ENCODE peak calls at places on chromosomes 16 and 17, in four cellular contexts. Z is HL-60, X is GM12878, G is K562. O is an unnamed sample.

GRCh38 chr17:40327735-40328385 is 18.9 kb downstream of the RARA start:
- DNase-seq in Z (no peak), X (no peak), G (no peak), O (no peak)

GRCh38 chr16:77951788-77952187 is 70.6 kb upstream of the CLEC3A start:
- DNase-seq in Z (no peak), X (peak), G (peak), O (peak)

GRCh38 chr17:58308985-58309917 is 19.3 kb downstream of the TSPOAP1 start:
- DNase-seq in Z (no peak), X (no peak), G (no peak), O (peak)

GRCh38 chr16:89312194-89312593 is 94.7 kb downstream of the ZNF778 start:
- DNase-seq in Z (no peak), X (no peak), G (no peak), O (no peak)

GRCh38 chr16:81440888-81441663 is 3.5 kb upstream of the CMIP start:
- DNase-seq in Z (no peak), X (no peak), G (no peak), O (no peak)

GRCh38 chr16:54847207-54847606 is 83.5 kb upstream of the IRX5 start:
- DNase-seq in Z (no peak), X (no peak), G (no peak), O (no peak)

GRCh38 chr17:11298401-11298800 is 57.4 kb downstream of the SHISA6 start:
- DNase-seq in Z (no peak), X (no peak), G (no peak), O (no peak)

GRCh38 chr16:27749547-27749875 is 199.6 kb downstream of the KATNIP start:
- DNase-seq in Z (no peak), X (no peak), G (no peak), O (no peak)

GRCh38 chr16:65200857-65201256 is 79.0 kb upstream of the CDH11 start:
- DNase-seq in Z (no peak), X (no peak), G (no peak), O (no peak)

GRCh38 chr17:43418441-43419374 is 19.9 kb downstream of the ARL4D start:
- DNase-seq in Z (peak), X (no peak), G (peak), O (no peak)
- TF ChIP-seq POLR2AphosphoS5 in Z (no peak), X (no peak), G (no peak), O (no peak)

GRCh38 chr17:59650642-59651041 is 30.9 kb downstream of the CLTC start:
- DNase-seq in Z (no peak), X (no peak), G (no peak), O (no peak)
- TF ChIP-seq SPI1 in Z (no peak), X (no peak), G (no peak), O (no peak)

GRCh38 chr17:33207231-33207630 is 85.9 kb downstream of the ASIC2 start:
- DNase-seq in Z (no peak), X (no peak), G (no peak), O (no peak)
- TF ChIP-seq POLR2AphosphoS5 in Z (no peak), X (no peak), G (no peak), O (no peak)

DNA sequence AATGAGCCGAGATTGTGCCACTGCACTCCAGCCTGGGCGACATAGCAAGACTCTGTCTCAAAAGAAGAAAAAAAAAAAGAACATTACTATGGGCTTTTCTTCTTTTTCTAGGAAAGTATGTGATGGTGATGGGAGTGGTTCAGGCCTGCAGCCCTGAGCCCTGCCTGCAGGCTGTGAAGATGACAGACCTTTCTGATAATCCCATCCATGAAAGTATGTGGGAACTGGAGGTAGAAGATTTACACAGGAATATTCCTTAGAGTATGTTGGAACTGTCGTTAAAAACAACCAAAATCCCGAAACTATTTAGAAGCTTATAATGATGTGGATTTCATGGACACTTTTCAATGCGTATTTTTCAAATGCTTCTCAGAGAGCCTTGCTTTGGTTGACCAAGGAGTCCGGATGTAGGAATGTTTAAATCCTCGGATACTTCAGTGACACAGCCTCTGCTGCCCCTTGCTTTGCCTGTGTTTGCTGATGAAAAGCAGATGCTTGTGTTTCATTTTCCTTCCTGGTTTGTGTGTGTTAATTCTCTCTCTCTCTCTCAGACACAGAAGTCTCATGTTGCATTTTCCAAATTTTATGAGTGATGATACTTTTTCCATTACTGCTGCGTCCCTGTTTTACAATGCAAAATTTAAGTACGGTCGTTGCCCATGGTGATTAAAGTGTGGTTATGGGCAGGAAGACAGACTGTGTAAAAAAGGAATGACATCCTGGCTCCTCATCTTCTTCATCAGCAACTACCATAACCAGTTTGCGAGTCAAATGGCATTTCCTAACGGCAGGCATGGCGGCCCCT is 5.5 kb downstream of the RMI2 start:
- DNase-seq in Z (no peak), X (no peak), G (no peak), O (no peak)
- TF ChIP-seq SPI1 in Z (no peak), X (no peak), G (no peak), O (no peak)

GRCh38 chr17:45584092-45585036 is 93.8 kb upstream of the PLEKHM1 start:
- DNase-seq in Z (peak), X (no peak), G (peak), O (peak)
- TF ChIP-seq POLR2AphosphoS5 in Z (peak), X (peak), G (no peak), O (peak)

GRCh38 chr17:80190716-80191115 is 20.9 kb downstream of the CARD14 start:
- DNase-seq in Z (no peak), X (no peak), G (no peak), O (no peak)

GRCh38 chr17:80191192-80191591 is 21.4 kb downstream of the CARD14 start:
- DNase-seq in Z (no peak), X (no peak), G (no peak), O (no peak)

GRCh38 chr17:80192268-80192667 is 22.4 kb downstream of the CARD14 start:
- DNase-seq in Z (no peak), X (no peak), G (no peak), O (no peak)

GRCh38 chr17:80189611-80190010 is 19.8 kb downstream of the CARD14 start:
- DNase-seq in Z (no peak), X (no peak), G (no peak), O (no peak)

DNA sequence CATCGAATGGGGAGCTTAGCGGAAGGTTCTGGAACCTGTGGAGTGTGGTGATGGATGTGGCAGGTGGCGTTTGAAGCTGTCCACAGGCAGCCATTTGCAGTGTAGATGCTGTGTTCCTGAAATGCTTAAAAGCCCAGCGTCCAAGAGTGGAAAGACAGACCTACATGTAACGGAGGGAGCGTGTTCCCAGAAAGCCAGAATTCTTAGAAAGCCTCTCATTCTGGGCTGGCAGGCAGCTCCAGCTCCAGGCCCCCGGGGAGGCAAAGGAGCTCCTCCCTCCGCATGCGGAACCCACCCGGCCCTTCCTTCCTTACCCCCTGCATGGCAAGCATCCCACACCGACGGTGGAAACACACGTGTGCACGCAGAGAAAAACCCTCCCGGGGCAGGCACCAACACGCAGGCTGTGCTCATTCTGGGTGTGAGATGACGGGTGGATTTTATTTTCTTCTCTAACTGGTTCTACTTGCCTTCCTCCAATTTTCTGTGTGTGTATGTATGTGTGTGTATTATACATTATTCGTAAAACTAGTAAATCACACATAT is 22.0 kb downstream of the CARD14 start:
- DNase-seq in Z (no peak), X (no peak), G (no peak), O (no peak)
- TF ChIP-seq SPI1 in Z (no peak), X (no peak), G (no peak), O (no peak)

GRCh38 chr17:32102172-32102571 is 40.1 kb upstream of the RHOT1 start:
- DNase-seq in Z (no peak), X (no peak), G (no peak), O (no peak)
- TF ChIP-seq POLR2AphosphoS5 in Z (no peak), X (no peak), G (no peak), O (no peak)